ENCODE peak calls at places on chromosomes 7 and 10, in five cellular contexts. K, L, H, X and G are unnamed samples.

GRCh38 chr10:69237528-69238159 is 17.5 kb downstream of the HKDC1 start:
- DNase-seq in K (peak; percentile 81), L (peak; percentile 83), H (peak; percentile 50), X (peak; percentile 87), G (peak; percentile 93)

GRCh38 chr7:76234931-76235441 is 33.3 kb downstream of the SRRM3 start:
- DNase-seq in K (peak; percentile 66), L (peak; percentile 41), H (peak; percentile 6), X (peak; percentile 88), G (peak; percentile 85)

GRCh38 chr10:71694567-71694968 is 25.0 kb downstream of the C10orf105 start:
- DNase-seq in K (no peak), L (no peak), H (no peak), X (peak; percentile 94), G (peak; percentile 68)

GRCh38 chr7:130756316-130756715 is 22.3 kb upstream of the KLF14 start:
- DNase-seq in K (no peak), L (no peak), H (no peak), X (no peak), G (no peak)

GRCh38 chr7:131557521-131558385 is 1.3 kb upstream of the PODXL start:
- DNase-seq in K (peak; percentile 33), L (no peak), H (no peak), X (no peak), G (no peak)

GRCh38 chr7:129955993-129956543 is 3.3 kb upstream of the UBE2H start:
- DNase-seq in K (no peak), L (no peak), H (no peak), X (no peak), G (no peak)

GRCh38 chr7:30870821-30871518 is 40.7 kb upstream of the AQP1 start:
- DNase-seq in K (no peak), L (no peak), H (no peak), X (no peak), G (no peak)

GRCh38 chr10:127254276-127254675 is 57.9 kb upstream of the INSYN2A start:
- DNase-seq in K (no peak), L (no peak), H (no peak), X (no peak), G (peak; percentile 15)

GRCh38 chr10:89164920-89165319 is 42.2 kb downstream of the CH25H start:
- DNase-seq in K (no peak), L (no peak), H (no peak), X (no peak), G (no peak)

GRCh38 chr10:128095023-128095752 is 31.0 kb downstream of the MKI67 start:
- DNase-seq in K (no peak), L (no peak), H (no peak), X (no peak), G (peak; percentile 65)

GRCh38 chr7:132457658-132458057 is 118.6 kb downstream of the PLXNA4 start:
- DNase-seq in K (no peak), L (no peak), H (no peak), X (no peak), G (no peak)

GRCh38 chr7:140049339-140050024 is 13.3 kb downstream of the PARP12 start:
- DNase-seq in K (no peak), L (peak; percentile 46), H (no peak), X (no peak), G (no peak)

GRCh38 chr7:155879592-155879991 is 67.3 kb upstream of the SHH start:
- DNase-seq in K (no peak), L (no peak), H (no peak), X (no peak), G (no peak)

GRCh38 chr7:114929570-114929969 is 7.7 kb downstream of the MDFIC start:
- DNase-seq in K (no peak), L (no peak), H (no peak), X (no peak), G (no peak)

GRCh38 chr10:121188005-121188404 is 336.8 kb downstream of the WDR11 start:
- DNase-seq in K (no peak), L (peak; percentile 26), H (no peak), X (no peak), G (no peak)

GRCh38 chr7:13933536-13933935 is 55.9 kb downstream of the ETV1 start:
- DNase-seq in K (no peak), L (no peak), H (no peak), X (no peak), G (no peak)

GRCh38 chr7:17706734-17707133 is 233.6 kb downstream of the SNX13 start:
- DNase-seq in K (peak; percentile 22), L (peak; percentile 83), H (no peak), X (peak; percentile 35), G (peak; percentile 52)

GRCh38 chr10:78899098-78899754 is 169.5 kb upstream of the ZMIZ1 start:
- DNase-seq in K (peak; percentile 5), L (no peak), H (no peak), X (no peak), G (no peak)

GRCh38 chr10:90179696-90180407 is 478.5 kb downstream of the KIF20B start:
- DNase-seq in K (no peak), L (peak; percentile 98), H (no peak), X (no peak), G (no peak)

GRCh38 chr7:95690367-95690947 is 81.9 kb upstream of the DYNC1I1 start:
- DNase-seq in K (no peak), L (peak; percentile 68), H (no peak), X (peak; percentile 13), G (no peak)

GRCh38 chr10:24360286-24361127 is 151.6 kb downstream of the KIAA1217 start:
- DNase-seq in K (peak; percentile 43), L (peak; percentile 87), H (peak; percentile 19), X (peak; percentile 50), G (peak; percentile 69)

GRCh38 chr7:136890379-136890778 is 21.9 kb downstream of the CHRM2 start:
- DNase-seq in K (no peak), L (no peak), H (no peak), X (no peak), G (no peak)

GRCh38 chr10:7856685-7857084 is 38.4 kb downstream of the TAF3 start:
- DNase-seq in K (no peak), L (no peak), H (no peak), X (no peak), G (no peak)

GRCh38 chr7:103718482-103719415 is 270.7 kb downstream of the RELN start:
- DNase-seq in K (no peak), L (no peak), H (no peak), X (no peak), G (no peak)

GRCh38 chr10:71303569-71303907 is 15.5 kb upstream of the SLC29A3 start:
- DNase-seq in K (no peak), L (no peak), H (no peak), X (no peak), G (no peak)

GRCh38 chr10:124942317-124943169 is 620 bp downstream of the ZRANB1 start:
- DNase-seq in K (no peak), L (no peak), H (no peak), X (no peak), G (no peak)

GRCh38 chr7:46763348-46763747 is 818.6 kb downstream of the TNS3 start:
- DNase-seq in K (no peak), L (peak; percentile 60), H (no peak), X (no peak), G (no peak)

DNA sequence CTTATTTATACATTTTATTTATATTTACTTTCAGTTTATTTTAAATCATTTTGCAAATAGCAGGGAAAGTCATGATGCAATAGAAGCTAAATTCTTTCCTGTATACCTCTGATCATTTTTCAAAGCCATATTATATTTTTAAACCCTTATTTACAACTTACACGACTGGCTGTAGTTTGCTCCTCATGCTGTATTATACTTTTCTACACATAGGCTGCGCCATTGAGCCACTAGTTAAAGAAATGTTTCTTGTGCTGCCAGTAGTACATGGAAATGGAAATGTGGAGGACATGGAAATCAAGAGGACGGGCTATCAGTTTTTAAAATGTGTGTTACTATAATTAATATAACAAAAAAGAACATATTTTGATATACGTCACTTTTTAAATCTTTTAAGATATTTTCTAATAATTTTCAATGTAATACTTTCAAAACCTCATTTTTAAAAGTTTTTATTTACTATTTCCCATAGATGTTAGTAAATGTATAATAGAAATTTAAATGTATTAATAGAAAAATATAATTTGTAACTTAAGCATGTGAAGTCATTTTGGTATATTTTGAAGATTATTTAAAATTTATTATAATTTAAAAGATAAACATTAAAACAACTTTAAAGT is 118.5 kb downstream of the VTI1A start:
- DNase-seq in K (peak; percentile 46), L (peak; percentile 78), H (no peak), X (peak; percentile 26), G (peak; percentile 42)
- TF ChIP-seq CTCF in K (peak; percentile 83), L (peak; percentile 80), H (peak; percentile 51), X (peak; percentile 54), G (peak; percentile 68)

DNA sequence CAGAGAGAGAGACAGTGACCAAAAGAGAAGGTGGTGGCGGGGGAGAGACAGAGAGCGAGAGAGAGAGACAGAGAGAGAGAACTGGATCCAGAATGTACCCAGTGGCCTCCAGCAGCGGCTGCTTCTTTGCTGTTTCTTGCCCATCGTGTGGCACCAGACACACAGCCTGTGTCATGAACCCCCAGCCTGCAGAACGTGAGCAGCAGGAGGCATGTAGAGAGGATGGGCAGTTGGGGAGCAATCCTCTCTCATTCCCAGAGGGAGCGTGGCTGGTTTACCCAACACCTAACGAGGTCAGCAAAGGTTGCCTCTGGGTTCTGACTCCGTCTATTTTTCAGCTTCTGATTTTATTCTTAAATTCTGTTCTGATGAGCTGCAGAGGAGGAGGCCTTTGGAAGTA is 168.1 kb downstream of the ADARB2 start:
- DNase-seq in K (no peak), L (no peak), H (no peak), X (no peak), G (no peak)
- TF ChIP-seq CTCF in K (no peak), L (no peak), H (no peak), X (no peak), G (no peak)

GRCh38 chr10:123272171-123272570 is 118.0 kb downstream of the BUB3 start:
- DNase-seq in K (no peak), L (peak; percentile 12), H (no peak), X (no peak), G (no peak)
- TF ChIP-seq CTCF in K (peak; percentile 20), L (no peak), H (no peak), X (no peak), G (no peak)

GRCh38 chr7:158860394-158860793 is 4.0 kb downstream of the DYNC2I1 start:
- DNase-seq in K (no peak), L (no peak), H (no peak), X (no peak), G (no peak)

GRCh38 chr7:158854681-158855081 is 1.7 kb upstream of the DYNC2I1 start:
- DNase-seq in K (no peak), L (no peak), H (no peak), X (no peak), G (no peak)

GRCh38 chr7:158861004-158861787 is 4.8 kb downstream of the DYNC2I1 start:
- DNase-seq in K (no peak), L (no peak), H (no peak), X (no peak), G (no peak)

GRCh38 chr7:158858592-158859503 is 2.5 kb downstream of the DYNC2I1 start:
- DNase-seq in K (no peak), L (no peak), H (no peak), X (no peak), G (no peak)

DNA sequence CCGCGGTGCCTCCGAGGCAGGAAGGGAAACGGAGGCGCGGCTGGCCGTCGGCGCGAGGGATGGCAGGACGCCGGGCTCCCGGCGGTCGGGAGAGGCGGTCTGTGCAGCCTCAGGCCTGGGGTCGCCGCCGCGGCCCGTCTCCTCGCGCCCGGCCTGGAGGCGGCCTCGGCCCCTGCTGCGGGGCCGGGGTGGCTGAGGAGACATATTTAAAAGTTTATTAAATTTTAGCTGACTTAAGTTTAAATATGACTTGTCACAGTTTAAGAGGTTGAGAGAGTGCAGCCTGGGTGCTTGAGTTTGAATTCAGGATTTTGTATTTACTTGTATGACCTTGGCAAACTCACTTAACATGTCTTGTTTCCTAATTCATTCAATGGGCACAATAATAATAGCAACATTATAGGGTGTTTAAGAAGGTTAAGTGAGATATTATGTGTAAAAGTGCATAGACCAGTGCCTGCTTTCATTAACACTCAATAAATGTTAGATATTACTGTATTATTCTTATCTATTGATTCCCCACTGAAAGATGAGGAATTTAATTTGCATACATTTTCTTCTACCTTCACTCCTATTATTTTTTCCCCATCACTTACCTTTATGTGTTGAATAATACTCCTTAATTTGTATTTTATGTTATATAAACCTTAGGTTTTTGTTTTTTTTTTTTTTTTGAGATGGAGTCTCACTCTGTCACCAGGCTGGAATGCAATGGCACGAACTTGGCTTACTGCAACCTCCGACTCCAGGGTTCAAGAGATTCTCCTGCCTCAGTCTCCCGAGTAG is 718 bp downstream of the DYNC2I1 start:
- DNase-seq in K (no peak), L (no peak), H (no peak), X (no peak), G (no peak)
- TF ChIP-seq CTCF in K (no peak), L (no peak), H (no peak), X (no peak), G (no peak)